ENCODE peak calls at places on chromosomes 5 and 9, in ten cellular contexts. L, F, I, Q, E, J, N, Y, D and C are unnamed samples.

GRCh38 chr5:52077941-52078825 is 694.9 kb downstream of the ISL1 start:
- DNase-seq in F (no peak), N (no peak), Q (no peak), Y (no peak), L (no peak), E (no peak), D (no peak), J (no peak), I (peak), C (no peak)

GRCh38 chr9:135349963-135350360 is 129.6 kb upstream of the PPP1R26 start:
- DNase-seq in E (no peak), L (no peak), F (no peak), D (no peak), Y (no peak), I (no peak), Q (no peak), J (no peak), N (no peak), C (peak)

GRCh38 chr5:13866792-13867191 is 77.7 kb downstream of the DNAH5 start:
- DNase-seq in N (peak), J (no peak), I (peak), F (no peak), E (no peak), L (no peak), Q (no peak), D (no peak), Y (no peak), C (no peak)

GRCh38 chr9:108761530-108762347 is 94.0 kb downstream of the ACTL7B start:
- DNase-seq in Y (peak), E (peak), D (peak), Q (peak), L (peak), I (peak), F (no peak), J (peak), N (peak), C (no peak)

GRCh38 chr5:160158087-160158486 is 38.8 kb upstream of the PWWP2A start:
- DNase-seq in D (no peak), J (no peak), Y (no peak), E (no peak), Q (no peak), I (peak), N (no peak), L (no peak), F (no peak), C (no peak)

GRCh38 chr9:134476942-134477335 is 150.7 kb downstream of the RXRA start:
- DNase-seq in E (no peak), Q (no peak), D (no peak), N (no peak), J (no peak), L (no peak), F (no peak), Y (no peak), I (no peak), C (no peak)

GRCh38 chr5:111254613-111255012 is 30.4 kb downstream of the CAMK4 start:
- DNase-seq in N (no peak), J (no peak), I (no peak), F (no peak), D (no peak), Y (no peak), E (no peak), L (no peak), Q (no peak), C (no peak)

GRCh38 chr9:36328798-36329411 is 70.7 kb upstream of the GNE start:
- DNase-seq in J (peak), F (no peak), I (peak), N (peak), E (peak), D (no peak), Q (no peak), L (peak), Y (peak), C (no peak)

GRCh38 chr5:9108156-9108555 is 437.7 kb downstream of the SEMA5A start:
- DNase-seq in D (no peak), Y (no peak), N (no peak), L (no peak), Q (no peak), E (no peak), I (no peak), F (no peak), J (no peak), C (no peak)

GRCh38 chr5:57176350-57176857 is 2.5 kb downstream of the GPBP1 start:
- DNase-seq in J (no peak), L (no peak), Y (no peak), F (no peak), Q (no peak), D (no peak), E (no peak), I (no peak), N (peak), C (no peak)

GRCh38 chr5:133225671-133226152 is 173.9 kb downstream of the HSPA4 start:
- DNase-seq in Q (peak), N (peak), D (no peak), J (peak), I (no peak), E (no peak), F (no peak), Y (no peak), L (no peak), C (no peak)

GRCh38 chr5:133226186-133226585 is 174.4 kb downstream of the HSPA4 start:
- DNase-seq in D (no peak), Y (no peak), N (no peak), L (no peak), Q (peak), J (no peak), F (no peak), I (no peak), E (no peak), C (no peak)

GRCh38 chr5:133227082-133227481 is 175.3 kb downstream of the HSPA4 start:
- DNase-seq in N (no peak), Q (peak), L (no peak), E (no peak), J (no peak), D (no peak), I (no peak), F (no peak), Y (no peak), C (no peak)

GRCh38 chr5:133228316-133228715 is 176.5 kb downstream of the HSPA4 start:
- DNase-seq in J (no peak), I (no peak), D (no peak), N (no peak), Q (no peak), F (no peak), L (no peak), Y (no peak), E (no peak), C (no peak)

GRCh38 chr5:133227897-133228296 is 176.1 kb downstream of the HSPA4 start:
- DNase-seq in J (no peak), N (no peak), L (no peak), Y (no peak), F (no peak), E (no peak), D (no peak), I (no peak), Q (no peak), C (no peak)
- TF ChIP-seq POLR2AphosphoS5 in J (no peak), N (no peak), L (no peak), Y (no peak), F (no peak), E (no peak), D (no peak), I (no peak), Q (no peak), C (no peak)

DNA sequence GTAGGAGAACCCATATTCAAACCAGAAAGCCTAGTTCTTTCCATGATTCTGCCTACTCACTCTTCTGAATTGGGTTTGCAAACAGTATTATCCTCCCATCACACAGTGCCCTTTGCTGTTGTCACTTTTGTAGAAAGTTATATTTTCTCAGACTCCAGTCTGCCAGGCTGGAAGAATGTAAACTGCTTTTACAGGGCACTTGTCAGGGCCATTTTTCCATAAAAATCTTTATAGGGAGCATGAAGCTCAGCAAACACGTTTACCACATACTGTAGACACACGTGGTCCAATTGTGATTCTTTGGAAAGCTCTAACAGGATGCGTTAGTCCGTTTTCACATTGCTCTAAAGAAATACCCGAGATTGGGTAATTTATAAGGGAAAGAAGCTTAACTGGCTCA is 204.0 kb downstream of the KCNN2 start:
- DNase-seq in E (no peak), F (no peak), I (no peak), L (no peak), D (no peak), Y (no peak), J (no peak), N (no peak), Q (no peak), C (no peak)
- TF ChIP-seq POLR2AphosphoS5 in E (no peak), F (no peak), I (no peak), L (no peak), D (no peak), Y (no peak), J (no peak), N (no peak), Q (no peak), C (no peak)

GRCh38 chr9:15505927-15506326 is 4.8 kb downstream of the PSIP1 start:
- DNase-seq in Y (no peak), L (no peak), J (no peak), Q (no peak), E (no peak), I (no peak), D (no peak), N (no peak), F (no peak), C (no peak)

GRCh38 chr9:15499108-15499507 is 11.7 kb downstream of the PSIP1 start:
- DNase-seq in J (no peak), E (no peak), I (no peak), L (no peak), Y (no peak), Q (no peak), D (no peak), N (no peak), F (no peak), C (no peak)

GRCh38 chr9:15501179-15501578 is 9.6 kb downstream of the PSIP1 start:
- DNase-seq in I (no peak), D (no peak), Q (no peak), Y (no peak), N (peak), J (no peak), L (no peak), E (no peak), F (no peak), C (no peak)

GRCh38 chr9:15498246-15499018 is 12.3 kb downstream of the PSIP1 start:
- DNase-seq in I (peak), Y (no peak), F (no peak), E (no peak), Q (no peak), D (no peak), L (no peak), N (no peak), J (no peak), C (no peak)

DNA sequence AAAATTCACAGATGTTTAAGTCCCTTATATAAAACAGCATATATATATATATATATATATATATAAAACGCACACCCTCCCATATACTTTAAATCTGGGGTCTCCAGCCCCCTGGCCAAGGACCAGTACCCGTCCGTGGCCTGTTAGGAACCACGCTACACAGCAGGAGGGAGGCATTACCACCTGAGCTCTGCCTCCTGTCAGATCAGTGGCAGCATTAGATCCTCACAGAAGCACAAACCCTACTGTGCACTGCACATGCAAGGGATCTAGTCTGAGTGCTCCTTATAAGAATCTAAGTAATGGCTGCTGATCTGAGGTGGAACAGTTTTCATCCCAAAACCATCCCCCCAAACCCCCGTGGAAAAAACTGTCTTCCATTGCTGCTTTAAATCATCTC is 9.0 kb downstream of the PSIP1 start:
- DNase-seq in I (no peak), L (no peak), Q (no peak), Y (no peak), D (no peak), F (no peak), N (no peak), E (no peak), J (no peak), C (no peak)
- TF ChIP-seq POLR2AphosphoS5 in I (no peak), L (no peak), Q (no peak), Y (no peak), D (no peak), F (no peak), N (no peak), E (no peak), J (no peak), C (no peak)

DNA sequence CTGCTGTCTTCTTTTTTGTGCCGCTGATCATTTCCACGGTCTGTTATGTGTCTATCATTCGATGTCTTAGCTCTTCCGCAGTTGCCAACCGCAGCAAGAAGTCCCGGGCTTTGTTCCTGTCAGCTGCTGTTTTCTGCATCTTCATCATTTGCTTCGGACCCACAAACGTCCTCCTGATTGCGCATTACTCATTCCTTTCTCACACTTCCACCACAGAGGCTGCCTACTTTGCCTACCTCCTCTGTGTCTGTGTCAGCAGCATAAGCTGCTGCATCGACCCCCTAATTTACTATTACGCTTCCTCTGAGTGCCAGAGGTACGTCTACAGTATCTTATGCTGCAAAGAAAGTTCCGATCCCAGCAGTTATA is 17.1 kb downstream of the F2R start:
- DNase-seq in I (no peak), D (no peak), E (no peak), Y (no peak), L (no peak), J (peak), N (no peak), Q (no peak), F (no peak), C (peak)
- TF ChIP-seq POLR2AphosphoS5 in I (no peak), D (no peak), E (no peak), Y (no peak), L (no peak), J (peak), N (no peak), Q (no peak), F (no peak), C (no peak)

GRCh38 chr9:131887680-131888079 is 147.8 kb upstream of the RAPGEF1 start:
- DNase-seq in I (no peak), J (no peak), L (no peak), Q (no peak), D (no peak), F (no peak), N (no peak), Y (no peak), E (no peak), C (no peak)
- TF ChIP-seq POLR2AphosphoS5 in I (no peak), J (no peak), L (no peak), Q (no peak), D (no peak), F (no peak), N (no peak), Y (no peak), E (no peak), C (no peak)